ENCODE peak calls at places on chromosomes 3 and 15, in nine cellular contexts. One of them, this sample, is unnamed.

GRCh38 chr3:139353920-139354556 is 10.2 kb downstream of the MRPS22 start:
- DNase-seq in lower leg skin: no peak
- DNase-seq in heart right ventricle: no peak
- DNase-seq in choroid plexus epithelial cell: peak
- DNase-seq in cardiac fibroblast: peak
- DNase-seq in fibroblast of lung: peak
- DNase-seq in kidney epithelial cell: peak
- DNase-seq in tibial nerve: no peak
- DNase-seq in SK-N-SH: peak
- DNase-seq in this sample: peak

GRCh38 chr3:115996420-115997108 is 373.3 kb downstream of the GAP43 start:
- DNase-seq in lower leg skin: no peak
- DNase-seq in heart right ventricle: no peak
- DNase-seq in choroid plexus epithelial cell: no peak
- DNase-seq in cardiac fibroblast: peak
- DNase-seq in fibroblast of lung: peak
- DNase-seq in kidney epithelial cell: peak
- DNase-seq in tibial nerve: no peak
- DNase-seq in SK-N-SH: no peak
- DNase-seq in this sample: no peak

GRCh38 chr3:149366031-149366430 is 11.4 kb downstream of the TM4SF1 start:
- DNase-seq in lower leg skin: no peak
- DNase-seq in heart right ventricle: no peak
- DNase-seq in choroid plexus epithelial cell: no peak
- DNase-seq in cardiac fibroblast: no peak
- DNase-seq in fibroblast of lung: no peak
- DNase-seq in kidney epithelial cell: no peak
- DNase-seq in tibial nerve: no peak
- DNase-seq in SK-N-SH: no peak
- DNase-seq in this sample: no peak

GRCh38 chr15:31372635-31373091 is 46.0 kb downstream of the KLF13 start:
- DNase-seq in lower leg skin: peak
- DNase-seq in heart right ventricle: peak
- DNase-seq in choroid plexus epithelial cell: peak
- DNase-seq in cardiac fibroblast: peak
- DNase-seq in fibroblast of lung: peak
- DNase-seq in kidney epithelial cell: no peak
- DNase-seq in tibial nerve: peak
- DNase-seq in SK-N-SH: peak
- DNase-seq in this sample: peak

GRCh38 chr3:126954141-126954845 is 28.6 kb upstream of the PLXNA1 start:
- DNase-seq in lower leg skin: peak
- DNase-seq in heart right ventricle: no peak
- DNase-seq in choroid plexus epithelial cell: no peak
- DNase-seq in cardiac fibroblast: no peak
- DNase-seq in fibroblast of lung: no peak
- DNase-seq in kidney epithelial cell: no peak
- DNase-seq in tibial nerve: no peak
- DNase-seq in SK-N-SH: no peak
- DNase-seq in this sample: no peak

GRCh38 chr3:40782086-40782721 is 257.4 kb downstream of the ZNF621 start:
- DNase-seq in lower leg skin: no peak
- DNase-seq in heart right ventricle: no peak
- DNase-seq in choroid plexus epithelial cell: peak
- DNase-seq in cardiac fibroblast: no peak
- DNase-seq in fibroblast of lung: no peak
- DNase-seq in kidney epithelial cell: no peak
- DNase-seq in tibial nerve: no peak
- DNase-seq in SK-N-SH: no peak
- DNase-seq in this sample: no peak

GRCh38 chr3:39136533-39137434 is 16.6 kb downstream of the CSRNP1 start:
- DNase-seq in lower leg skin: peak
- DNase-seq in heart right ventricle: peak
- DNase-seq in choroid plexus epithelial cell: no peak
- DNase-seq in cardiac fibroblast: no peak
- DNase-seq in fibroblast of lung: no peak
- DNase-seq in kidney epithelial cell: no peak
- DNase-seq in tibial nerve: no peak
- DNase-seq in SK-N-SH: no peak
- DNase-seq in this sample: no peak

GRCh38 chr15:62067448-62068044 is 769 bp downstream of the C2CD4A start:
- DNase-seq in lower leg skin: no peak
- DNase-seq in heart right ventricle: no peak
- DNase-seq in choroid plexus epithelial cell: no peak
- DNase-seq in cardiac fibroblast: peak
- DNase-seq in fibroblast of lung: peak
- DNase-seq in kidney epithelial cell: no peak
- DNase-seq in tibial nerve: no peak
- DNase-seq in SK-N-SH: peak
- DNase-seq in this sample: no peak

GRCh38 chr15:92907880-92908279 is 7.8 kb downstream of the CHD2 start:
- DNase-seq in lower leg skin: no peak
- DNase-seq in heart right ventricle: peak
- DNase-seq in choroid plexus epithelial cell: peak
- DNase-seq in cardiac fibroblast: peak
- DNase-seq in fibroblast of lung: peak
- DNase-seq in kidney epithelial cell: peak
- DNase-seq in tibial nerve: no peak
- DNase-seq in SK-N-SH: no peak
- DNase-seq in this sample: peak

GRCh38 chr15:66946578-66947164 is 118.7 kb upstream of the SMAD3 start:
- DNase-seq in lower leg skin: peak
- DNase-seq in heart right ventricle: peak
- DNase-seq in choroid plexus epithelial cell: peak
- DNase-seq in cardiac fibroblast: peak
- DNase-seq in fibroblast of lung: peak
- DNase-seq in kidney epithelial cell: no peak
- DNase-seq in tibial nerve: peak
- DNase-seq in SK-N-SH: peak
- DNase-seq in this sample: no peak

GRCh38 chr3:194872669-194872977 is 186.9 kb downstream of the FAM43A start:
- DNase-seq in lower leg skin: no peak
- DNase-seq in heart right ventricle: no peak
- DNase-seq in choroid plexus epithelial cell: peak
- DNase-seq in cardiac fibroblast: peak
- DNase-seq in fibroblast of lung: peak
- DNase-seq in kidney epithelial cell: no peak
- DNase-seq in tibial nerve: no peak
- DNase-seq in SK-N-SH: no peak
- DNase-seq in this sample: peak

GRCh38 chr15:83285284-83285978 is 967 bp upstream of the BNC1 start:
- DNase-seq in lower leg skin: no peak
- DNase-seq in heart right ventricle: no peak
- DNase-seq in choroid plexus epithelial cell: no peak
- DNase-seq in cardiac fibroblast: no peak
- DNase-seq in fibroblast of lung: no peak
- DNase-seq in kidney epithelial cell: no peak
- DNase-seq in tibial nerve: no peak
- DNase-seq in SK-N-SH: no peak
- DNase-seq in this sample: no peak

GRCh38 chr15:68224108-68224507 is 5.4 kb downstream of the CLN6 start:
- DNase-seq in lower leg skin: peak
- DNase-seq in heart right ventricle: no peak
- DNase-seq in choroid plexus epithelial cell: no peak
- DNase-seq in cardiac fibroblast: no peak
- DNase-seq in fibroblast of lung: no peak
- DNase-seq in kidney epithelial cell: no peak
- DNase-seq in tibial nerve: no peak
- DNase-seq in SK-N-SH: no peak
- DNase-seq in this sample: no peak

GRCh38 chr3:192326656-192327055 is 400.7 kb downstream of the FGF12 start:
- DNase-seq in lower leg skin: no peak
- DNase-seq in heart right ventricle: no peak
- DNase-seq in choroid plexus epithelial cell: no peak
- DNase-seq in cardiac fibroblast: no peak
- DNase-seq in fibroblast of lung: no peak
- DNase-seq in kidney epithelial cell: no peak
- DNase-seq in tibial nerve: no peak
- DNase-seq in SK-N-SH: no peak
- DNase-seq in this sample: no peak

GRCh38 chr3:192336286-192336685 is 391.1 kb downstream of the FGF12 start:
- DNase-seq in lower leg skin: no peak
- DNase-seq in heart right ventricle: no peak
- DNase-seq in choroid plexus epithelial cell: peak
- DNase-seq in cardiac fibroblast: no peak
- DNase-seq in fibroblast of lung: no peak
- DNase-seq in kidney epithelial cell: no peak
- DNase-seq in tibial nerve: no peak
- DNase-seq in SK-N-SH: no peak
- DNase-seq in this sample: no peak

GRCh38 chr3:192332386-192333291 is 394.7 kb downstream of the FGF12 start:
- DNase-seq in lower leg skin: no peak
- DNase-seq in heart right ventricle: no peak
- DNase-seq in choroid plexus epithelial cell: no peak
- DNase-seq in cardiac fibroblast: no peak
- DNase-seq in fibroblast of lung: peak
- DNase-seq in kidney epithelial cell: no peak
- DNase-seq in tibial nerve: no peak
- DNase-seq in SK-N-SH: no peak
- DNase-seq in this sample: no peak

GRCh38 chr3:192331749-192332385 is 395.5 kb downstream of the FGF12 start:
- DNase-seq in lower leg skin: no peak
- DNase-seq in heart right ventricle: no peak
- DNase-seq in choroid plexus epithelial cell: no peak
- DNase-seq in cardiac fibroblast: no peak
- DNase-seq in fibroblast of lung: no peak
- DNase-seq in kidney epithelial cell: no peak
- DNase-seq in tibial nerve: no peak
- DNase-seq in SK-N-SH: no peak
- DNase-seq in this sample: no peak
- H3K4me3 ChIP-seq in lower leg skin: no peak
- H3K4me3 ChIP-seq in heart right ventricle: peak
- H3K4me3 ChIP-seq in choroid plexus epithelial cell: no peak
- H3K4me3 ChIP-seq in cardiac fibroblast: no peak
- H3K4me3 ChIP-seq in fibroblast of lung: no peak
- H3K4me3 ChIP-seq in kidney epithelial cell: no peak
- H3K4me3 ChIP-seq in tibial nerve: no peak
- H3K4me3 ChIP-seq in SK-N-SH: peak
- H3K4me3 ChIP-seq in this sample: no peak

GRCh38 chr3:114582929-114583328 is 289.1 kb downstream of the TIGIT start:
- DNase-seq in lower leg skin: no peak
- DNase-seq in heart right ventricle: no peak
- DNase-seq in choroid plexus epithelial cell: no peak
- DNase-seq in cardiac fibroblast: no peak
- DNase-seq in fibroblast of lung: no peak
- DNase-seq in kidney epithelial cell: no peak
- DNase-seq in tibial nerve: no peak
- DNase-seq in SK-N-SH: no peak
- DNase-seq in this sample: no peak

GRCh38 chr3:114586119-114586518 is 292.3 kb downstream of the TIGIT start:
- DNase-seq in lower leg skin: no peak
- DNase-seq in heart right ventricle: no peak
- DNase-seq in choroid plexus epithelial cell: no peak
- DNase-seq in cardiac fibroblast: no peak
- DNase-seq in fibroblast of lung: no peak
- DNase-seq in kidney epithelial cell: no peak
- DNase-seq in tibial nerve: no peak
- DNase-seq in SK-N-SH: no peak
- DNase-seq in this sample: no peak

GRCh38 chr3:114585687-114586086 is 291.9 kb downstream of the TIGIT start:
- DNase-seq in lower leg skin: no peak
- DNase-seq in heart right ventricle: no peak
- DNase-seq in choroid plexus epithelial cell: no peak
- DNase-seq in cardiac fibroblast: peak
- DNase-seq in fibroblast of lung: no peak
- DNase-seq in kidney epithelial cell: no peak
- DNase-seq in tibial nerve: no peak
- DNase-seq in SK-N-SH: no peak
- DNase-seq in this sample: no peak

GRCh38 chr3:114587973-114588372 is 294.1 kb downstream of the TIGIT start:
- DNase-seq in lower leg skin: no peak
- DNase-seq in heart right ventricle: no peak
- DNase-seq in choroid plexus epithelial cell: no peak
- DNase-seq in cardiac fibroblast: no peak
- DNase-seq in fibroblast of lung: no peak
- DNase-seq in kidney epithelial cell: no peak
- DNase-seq in tibial nerve: no peak
- DNase-seq in SK-N-SH: no peak
- DNase-seq in this sample: no peak

GRCh38 chr3:114584734-114585371 is 291.0 kb downstream of the TIGIT start:
- DNase-seq in lower leg skin: no peak
- DNase-seq in heart right ventricle: peak
- DNase-seq in choroid plexus epithelial cell: no peak
- DNase-seq in cardiac fibroblast: peak
- DNase-seq in fibroblast of lung: no peak
- DNase-seq in kidney epithelial cell: no peak
- DNase-seq in tibial nerve: no peak
- DNase-seq in SK-N-SH: no peak
- DNase-seq in this sample: no peak
- H3K4me3 ChIP-seq in lower leg skin: no peak
- H3K4me3 ChIP-seq in heart right ventricle: peak
- H3K4me3 ChIP-seq in choroid plexus epithelial cell: no peak
- H3K4me3 ChIP-seq in cardiac fibroblast: no peak
- H3K4me3 ChIP-seq in fibroblast of lung: no peak
- H3K4me3 ChIP-seq in kidney epithelial cell: no peak
- H3K4me3 ChIP-seq in tibial nerve: no peak
- H3K4me3 ChIP-seq in SK-N-SH: no peak
- H3K4me3 ChIP-seq in this sample: no peak

GRCh38 chr3:151538706-151539403 is 78.0 kb upstream of the IGSF10 start:
- DNase-seq in lower leg skin: no peak
- DNase-seq in heart right ventricle: peak
- DNase-seq in choroid plexus epithelial cell: peak
- DNase-seq in cardiac fibroblast: peak
- DNase-seq in fibroblast of lung: peak
- DNase-seq in kidney epithelial cell: no peak
- DNase-seq in tibial nerve: peak
- DNase-seq in SK-N-SH: no peak
- DNase-seq in this sample: peak

GRCh38 chr3:151541184-151541583 is 80.3 kb upstream of the IGSF10 start:
- DNase-seq in lower leg skin: no peak
- DNase-seq in heart right ventricle: no peak
- DNase-seq in choroid plexus epithelial cell: no peak
- DNase-seq in cardiac fibroblast: no peak
- DNase-seq in fibroblast of lung: no peak
- DNase-seq in kidney epithelial cell: no peak
- DNase-seq in tibial nerve: no peak
- DNase-seq in SK-N-SH: no peak
- DNase-seq in this sample: no peak

GRCh38 chr3:151539599-151539998 is 78.7 kb upstream of the IGSF10 start:
- DNase-seq in lower leg skin: no peak
- DNase-seq in heart right ventricle: no peak
- DNase-seq in choroid plexus epithelial cell: no peak
- DNase-seq in cardiac fibroblast: no peak
- DNase-seq in fibroblast of lung: no peak
- DNase-seq in kidney epithelial cell: no peak
- DNase-seq in tibial nerve: no peak
- DNase-seq in SK-N-SH: no peak
- DNase-seq in this sample: no peak

GRCh38 chr3:151537751-151538150 is 76.9 kb upstream of the IGSF10 start:
- DNase-seq in lower leg skin: no peak
- DNase-seq in heart right ventricle: no peak
- DNase-seq in choroid plexus epithelial cell: peak
- DNase-seq in cardiac fibroblast: peak
- DNase-seq in fibroblast of lung: peak
- DNase-seq in kidney epithelial cell: no peak
- DNase-seq in tibial nerve: no peak
- DNase-seq in SK-N-SH: no peak
- DNase-seq in this sample: peak
- H3K4me3 ChIP-seq in lower leg skin: no peak
- H3K4me3 ChIP-seq in heart right ventricle: no peak
- H3K4me3 ChIP-seq in choroid plexus epithelial cell: no peak
- H3K4me3 ChIP-seq in cardiac fibroblast: no peak
- H3K4me3 ChIP-seq in fibroblast of lung: no peak
- H3K4me3 ChIP-seq in kidney epithelial cell: no peak
- H3K4me3 ChIP-seq in tibial nerve: no peak
- H3K4me3 ChIP-seq in SK-N-SH: no peak
- H3K4me3 ChIP-seq in this sample: no peak

GRCh38 chr3:66912306-66912705 is 85.8 kb upstream of the KBTBD8 start:
- DNase-seq in lower leg skin: no peak
- DNase-seq in heart right ventricle: no peak
- DNase-seq in choroid plexus epithelial cell: no peak
- DNase-seq in cardiac fibroblast: no peak
- DNase-seq in fibroblast of lung: no peak
- DNase-seq in kidney epithelial cell: no peak
- DNase-seq in tibial nerve: no peak
- DNase-seq in SK-N-SH: no peak
- DNase-seq in this sample: no peak
- H3K4me3 ChIP-seq in lower leg skin: no peak
- H3K4me3 ChIP-seq in heart right ventricle: no peak
- H3K4me3 ChIP-seq in choroid plexus epithelial cell: no peak
- H3K4me3 ChIP-seq in cardiac fibroblast: no peak
- H3K4me3 ChIP-seq in fibroblast of lung: no peak
- H3K4me3 ChIP-seq in kidney epithelial cell: no peak
- H3K4me3 ChIP-seq in tibial nerve: no peak
- H3K4me3 ChIP-seq in SK-N-SH: no peak
- H3K4me3 ChIP-seq in this sample: no peak

This sample was measured in skeletal muscle cell.